ENCODE peak calls at places on chromosomes 1 and 21, in seven cellular contexts. V is HS-5; B is DMS153; D is CD8-positive, alpha-beta T cell; S is stimulated activated CD4-positive, alpha-beta T cell treated with anti-CD3 and anti-CD28 coated beads, Interleukin-12 subunit alpha, Interleukin-12 subunit beta, amount 100 ng/mL, for 24 hours; Z is activated T-cell treated with anti-CD3 and anti-CD28 coated beads for 24 hours; K is mesothelial cell of epicardium. C is an unnamed sample.
A peak's percentile ranks its signal among the peaks of the same experiment; 100 is the strongest.

GRCh38 chr21:45356653-45357435 is 48.1 kb upstream of the COL18A1 start:
- DNase-seq in V (no peak), B (no peak), D (no peak), S (no peak), Z (no peak), K (no peak), C (no peak)

GRCh38 chr1:204084247-204084772 is 11.4 kb downstream of the SOX13 start:
- DNase-seq in V (no peak), B (peak; percentile 99), D (no peak), S (no peak), Z (no peak), K (no peak), C (no peak)

GRCh38 chr1:203189951-203190352 is 3.4 kb upstream of the CHI3L1 start:
- DNase-seq in V (no peak), B (no peak), D (no peak), S (no peak), Z (no peak), K (no peak), C (no peak)

GRCh38 chr1:182059936-182060335 is 1.6 kb downstream of the ZNF648 start:
- DNase-seq in V (no peak), B (no peak), D (no peak), S (no peak), Z (no peak), K (no peak), C (no peak)

GRCh38 chr21:41133896-41134522 is 34.0 kb upstream of the BACE2 start:
- DNase-seq in V (no peak), B (no peak), D (no peak), S (no peak), Z (no peak), K (no peak), C (no peak)

GRCh38 chr1:62103880-62104279 is 90.8 kb upstream of the L1TD1 start:
- DNase-seq in V (no peak), B (no peak), D (no peak), S (no peak), Z (no peak), K (no peak), C (no peak)

GRCh38 chr1:9890224-9890731 is 19.8 kb downstream of the CTNNBIP1 start:
- DNase-seq in V (peak; percentile 89), B (peak; percentile 38), D (no peak), S (no peak), Z (no peak), K (no peak), C (no peak)

GRCh38 chr1:27575861-27576331 is 28.0 kb downstream of the AHDC1 start:
- DNase-seq in V (no peak), B (peak; percentile 41), D (no peak), S (no peak), Z (no peak), K (no peak), C (no peak)

GRCh38 chr1:218485241-218485928 is 140.2 kb downstream of the TGFB2 start:
- DNase-seq in V (no peak), B (no peak), D (no peak), S (no peak), Z (no peak), K (no peak), C (no peak)

GRCh38 chr1:4561213-4561612 is 93.2 kb upstream of the AJAP1 start:
- DNase-seq in V (no peak), B (no peak), D (no peak), S (no peak), Z (no peak), K (no peak), C (no peak)

GRCh38 chr1:118788372-118788955 is 199.7 kb downstream of the TBX15 start:
- DNase-seq in V (peak; percentile 50), B (peak; percentile 83), D (no peak), S (no peak), Z (no peak), K (no peak), C (no peak)

GRCh38 chr1:156496211-156496761 is 4.3 kb downstream of the MEF2D start:
- DNase-seq in V (no peak), B (no peak), D (no peak), S (no peak), Z (no peak), K (no peak), C (peak; percentile 47)

GRCh38 chr1:219582310-219582709 is 30.6 kb downstream of the ZC3H11B start:
- DNase-seq in V (peak; percentile 11), B (no peak), D (no peak), S (no peak), Z (no peak), K (no peak), C (no peak)

GRCh38 chr1:221268295-221268694 is 389.1 kb downstream of the HLX start:
- DNase-seq in V (peak; percentile 73), B (no peak), D (no peak), S (no peak), Z (no peak), K (no peak), C (no peak)

GRCh38 chr1:31108861-31109260 is 43.3 kb upstream of the PUM1 start:
- DNase-seq in V (no peak), B (no peak), D (no peak), S (no peak), Z (no peak), K (no peak), C (no peak)

GRCh38 chr1:173489149-173489600 is 12.0 kb downstream of the PRDX6 start:
- DNase-seq in V (no peak), B (no peak), D (no peak), S (no peak), Z (no peak), K (no peak), C (no peak)

GRCh38 chr1:243495032-243495431 is 239.2 kb downstream of the SDCCAG8 start:
- DNase-seq in V (no peak), B (no peak), D (no peak), S (no peak), Z (no peak), K (no peak), C (no peak)

GRCh38 chr1:22576148-22576544 is 12.9 kb downstream of the EPHA8 start:
- DNase-seq in V (no peak), B (no peak), D (no peak), S (no peak), Z (no peak), K (no peak), C (no peak)

GRCh38 chr1:75083848-75084514 is 50.2 kb upstream of the LHX8 start:
- DNase-seq in V (peak; percentile 23), B (no peak), D (no peak), S (no peak), Z (no peak), K (no peak), C (no peak)

GRCh38 chr1:25955553-25955952 is 42.3 kb downstream of the PAFAH2 start:
- DNase-seq in V (no peak), B (no peak), D (no peak), S (no peak), Z (no peak), K (no peak), C (no peak)

GRCh38 chr1:230643887-230644286 is 1.6 kb downstream of the COG2 start:
- DNase-seq in V (no peak), B (no peak), D (no peak), S (no peak), Z (no peak), K (no peak), C (peak; percentile 46)

GRCh38 chr1:203274603-203275381 is 30.5 kb upstream of the BTG2 start:
- DNase-seq in V (no peak), B (no peak), D (no peak), S (no peak), Z (no peak), K (no peak), C (no peak)

GRCh38 chr1:212167098-212167497 is 118.1 kb upstream of the PPP2R5A start:
- DNase-seq in V (no peak), B (peak; percentile 68), D (no peak), S (no peak), Z (no peak), K (no peak), C (no peak)

GRCh38 chr1:161166669-161167548 is 683 bp downstream of the PPOX start:
- DNase-seq in V (no peak), B (peak; percentile 18), D (no peak), S (no peak), Z (no peak), K (no peak), C (no peak)